ENCODE peak calls at places on chromosome 21, in five cellular contexts. Z is GM23338, B is MM.1S, L is astrocyte, R is mammary epithelial cell. H is an unnamed sample.
A peak's percentile ranks its signal among the peaks of the same experiment; 100 is the strongest.

GRCh38 chr21:43369124-43369523 is 57.8 kb downstream of the SIK1 start:
- DNase-seq in Z (no peak), B (no peak), L (peak; percentile 35), R (peak; percentile 36), H (no peak)

GRCh38 chr21:42567861-42568260 is 54.2 kb downstream of the SLC37A1 start:
- DNase-seq in Z (no peak), B (no peak), L (no peak), R (no peak), H (no peak)

GRCh38 chr21:44527156-44527982 is 12.6 kb downstream of the KRTAP10-1 start:
- DNase-seq in Z (no peak), B (no peak), L (no peak), R (no peak), H (no peak)

GRCh38 chr21:43812139-43812821 is 22.9 kb downstream of the RRP1 start:
- DNase-seq in Z (no peak), B (no peak), L (no peak), R (peak; percentile 82), H (peak; percentile 52)

GRCh38 chr21:32979598-32980268 is 46.0 kb upstream of the OLIG2 start:
- DNase-seq in Z (no peak), B (no peak), L (no peak), R (no peak), H (no peak)

GRCh38 chr21:41045534-41046268 is 122.3 kb upstream of the BACE2 start:
- DNase-seq in Z (peak; percentile 50), B (no peak), L (no peak), R (no peak), H (no peak)

GRCh38 chr21:45589686-45590245 is 47.5 kb upstream of the SLC19A1 start:
- DNase-seq in Z (peak; percentile 60), B (no peak), L (no peak), R (no peak), H (no peak)

GRCh38 chr21:22679207-22679606 is 1681.0 kb downstream of the NCAM2 start:
- DNase-seq in Z (no peak), B (no peak), L (no peak), R (no peak), H (no peak)

GRCh38 chr21:31731112-31731801 is 661 bp downstream of the SCAF4 start:
- DNase-seq in Z (peak; percentile 62), B (peak; percentile 69), L (no peak), R (no peak), H (no peak)
- TF ChIP-seq CTCF in Z (peak; percentile 14), B (peak; percentile 16), L (no peak), R (no peak), H (no peak)

DNA sequence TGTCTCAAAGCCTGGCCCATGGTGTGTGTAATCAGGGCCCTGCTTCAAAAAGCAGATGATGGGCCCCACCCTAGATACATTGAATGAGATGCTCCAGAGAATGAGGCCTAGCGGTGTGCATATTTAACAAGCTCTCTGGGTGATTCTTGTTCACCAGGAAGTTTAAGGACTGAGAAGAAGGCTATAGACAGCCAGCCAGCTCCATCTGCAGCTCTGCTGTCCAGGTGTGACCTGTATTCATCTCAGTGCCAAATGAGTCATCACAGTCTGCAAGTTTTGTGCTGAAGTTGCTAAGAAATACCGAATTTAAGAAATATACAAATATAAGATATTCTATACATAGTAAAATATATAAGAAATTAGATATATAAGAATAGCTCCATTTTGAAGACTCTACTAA is 182.0 kb upstream of the RUNX1 start:
- DNase-seq in Z (no peak), B (peak; percentile 50), L (peak; percentile 48), R (peak; percentile 67), H (no peak)
- H2AFZ ChIP-seq in Z (no peak overlapping the region), B (no peak overlapping the region), L (no peak overlapping the region), R (no peak overlapping the region), H (no peak overlapping the region)

GRCh38 chr21:39715804-39716397 is 29.1 kb upstream of the IGSF5 start:
- DNase-seq in Z (peak; percentile 81), B (peak; percentile 64), L (no peak), R (peak; percentile 16), H (no peak)

GRCh38 chr21:39724944-39725343 is 20.0 kb upstream of the IGSF5 start:
- DNase-seq in Z (no peak), B (no peak), L (no peak), R (no peak), H (no peak)

GRCh38 chr21:39726133-39726532 is 18.9 kb upstream of the IGSF5 start:
- DNase-seq in Z (peak; percentile 10), B (no peak), L (no peak), R (no peak), H (no peak)

GRCh38 chr21:39721885-39722284 is 23.1 kb upstream of the IGSF5 start:
- DNase-seq in Z (no peak), B (no peak), L (no peak), R (no peak), H (no peak)

GRCh38 chr21:39720126-39720778 is 24.7 kb upstream of the IGSF5 start:
- DNase-seq in Z (peak; percentile 6), B (no peak), L (no peak), R (no peak), H (no peak)
- TF ChIP-seq CTCF in Z (peak; percentile 36), B (peak; percentile 13), L (peak; percentile 27), R (no peak), H (no peak)

GRCh38 chr21:25615880-25616279 is 8.6 kb upstream of the MRPL39 start:
- DNase-seq in Z (no peak), B (no peak), L (no peak), R (no peak), H (no peak)

DNA sequence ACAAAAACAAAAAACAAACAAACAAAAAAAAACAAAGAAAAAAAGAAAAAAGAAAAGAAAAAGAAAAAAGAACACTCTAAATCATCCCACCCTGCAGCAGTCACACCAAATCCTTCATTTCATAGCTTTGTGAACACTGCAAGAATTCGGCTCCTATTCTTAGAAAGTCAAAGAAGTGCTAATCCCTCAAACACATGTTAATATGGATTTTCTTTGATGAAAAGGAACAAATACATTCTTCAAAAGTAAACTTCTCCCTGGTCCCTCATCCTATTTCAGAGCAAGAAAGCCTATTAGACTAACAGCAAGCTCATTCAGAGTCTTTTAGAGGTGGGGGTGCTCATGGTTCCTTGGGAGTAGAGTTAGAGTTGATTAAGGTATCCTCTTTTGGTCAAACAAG is 7.2 kb upstream of the MRPL39 start:
- DNase-seq in Z (no peak), B (no peak), L (no peak), R (no peak), H (no peak)
- H2AFZ ChIP-seq in Z (no peak overlapping the region), B (no peak overlapping the region), L (no peak overlapping the region), R (no peak overlapping the region), H (no peak overlapping the region)

GRCh38 chr21:37060296-37060695 is 12.6 kb downstream of the PIGP start:
- DNase-seq in Z (peak; percentile 80), B (no peak), L (peak; percentile 94), R (peak; percentile 90), H (no peak)
- TF ChIP-seq CTCF in Z (no peak), B (no peak), L (peak; percentile 16), R (peak; percentile 7), H (peak; percentile 26)

DNA sequence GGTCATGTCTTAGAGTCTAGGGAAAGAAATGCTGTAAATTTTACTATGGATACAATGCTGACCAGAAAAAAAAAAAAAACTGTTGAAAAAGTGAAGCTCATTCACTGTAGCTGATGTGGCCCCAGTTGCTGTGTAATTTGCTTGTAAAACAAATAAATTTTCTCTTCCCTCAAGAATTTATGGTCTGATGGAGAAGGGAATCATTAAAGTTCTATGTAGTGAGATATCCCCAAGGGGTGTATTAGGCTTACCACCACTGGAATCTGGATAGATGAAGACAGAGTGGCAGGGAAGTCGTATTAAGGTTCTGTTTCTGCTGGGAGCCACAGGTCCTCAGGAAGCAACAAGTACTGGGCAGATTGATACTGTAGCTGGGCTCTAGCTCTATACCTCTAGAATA is 860.0 kb downstream of the LTN1 start:
- DNase-seq in Z (no peak), B (no peak), L (peak; percentile 11), R (no peak), H (no peak)
- H2AFZ ChIP-seq in Z (no peak overlapping the region), B (no peak overlapping the region), L (no peak overlapping the region), R (no peak overlapping the region), H (no peak overlapping the region)

GRCh38 chr21:14863745-14864210 is 201.0 kb downstream of the NRIP1 start:
- DNase-seq in Z (no peak), B (no peak), L (peak; percentile 14), R (no peak), H (no peak)

GRCh38 chr21:14862794-14863720 is 201.7 kb downstream of the NRIP1 start:
- DNase-seq in Z (peak; percentile 58), B (peak; percentile 10), L (no peak), R (no peak), H (no peak)

GRCh38 chr21:14866859-14867560 is 197.8 kb downstream of the NRIP1 start:
- DNase-seq in Z (no peak), B (no peak), L (no peak), R (peak; percentile 68), H (peak; percentile 57)

GRCh38 chr21:14869984-14870840 is 194.6 kb downstream of the NRIP1 start:
- DNase-seq in Z (no peak), B (no peak), L (no peak), R (no peak), H (no peak)

GRCh38 chr21:14864211-14865021 is 200.4 kb downstream of the NRIP1 start:
- DNase-seq in Z (peak; percentile 82), B (peak; percentile 16), L (peak; percentile 68), R (peak; percentile 81), H (no peak)
- TF ChIP-seq CTCF in Z (peak; percentile 85), B (peak; percentile 39), L (peak; percentile 60), R (peak; percentile 61), H (peak; percentile 37)

GRCh38 chr21:28317177-28317950 is 675.3 kb downstream of the LTN1 start:
- DNase-seq in Z (no peak), B (no peak), L (no peak), R (no peak), H (no peak)

GRCh38 chr21:28310711-28311110 is 682.0 kb downstream of the LTN1 start:
- DNase-seq in Z (no peak), B (no peak), L (no peak), R (no peak), H (no peak)

GRCh38 chr21:28309596-28309995 is 683.1 kb downstream of the LTN1 start:
- DNase-seq in Z (no peak), B (no peak), L (no peak), R (no peak), H (no peak)

GRCh38 chr21:28308516-28308915 is 684.2 kb downstream of the LTN1 start:
- DNase-seq in Z (no peak), B (no peak), L (peak; percentile 38), R (peak; percentile 58), H (no peak)

DNA sequence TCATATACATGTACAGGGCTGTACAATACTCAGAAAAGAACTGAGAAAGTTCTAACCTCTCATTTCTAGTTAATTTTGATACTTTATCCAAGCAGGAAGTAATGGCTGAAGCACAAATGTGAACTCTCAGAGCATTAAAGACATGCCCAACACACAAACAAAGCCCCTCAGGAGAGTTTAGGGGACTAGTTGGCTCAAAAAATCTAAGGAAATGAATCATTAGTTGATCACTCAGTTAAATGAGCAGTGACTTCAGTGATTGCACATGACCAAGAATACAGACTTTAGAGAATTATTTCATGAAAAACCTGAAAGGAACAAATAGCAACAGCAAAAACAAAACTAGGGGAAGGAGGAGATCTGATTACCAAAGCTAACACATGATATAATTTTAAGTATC is 680.9 kb downstream of the LTN1 start:
- DNase-seq in Z (no peak), B (no peak), L (no peak), R (no peak), H (no peak)
- H2AFZ ChIP-seq in Z (no peak overlapping the region), B (no peak overlapping the region), L (no peak overlapping the region), R (peak overlapping the region; percentile 8), H (peak overlapping the region; percentile 44)

DNA sequence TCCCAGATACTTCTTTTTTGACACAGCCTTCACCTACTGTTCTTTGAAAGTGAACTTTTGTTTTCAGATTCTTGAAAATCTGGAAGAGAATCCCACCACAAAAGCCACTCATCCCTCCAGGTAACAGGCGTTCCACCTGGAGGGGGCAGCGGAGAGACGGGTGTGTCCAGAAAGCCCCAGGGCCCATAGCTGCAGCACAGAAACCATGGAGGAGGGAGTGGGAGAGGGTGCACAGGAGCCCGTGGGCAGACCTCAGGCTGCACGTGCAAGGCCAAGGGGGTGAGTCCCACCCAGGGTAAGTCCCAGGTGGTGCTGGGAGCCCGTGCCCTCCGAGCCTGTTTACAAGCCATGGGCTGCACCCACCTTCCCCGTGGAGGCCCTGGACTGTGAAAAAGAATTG is 86.5 kb downstream of the PSMG1 start:
- DNase-seq in Z (peak; percentile 76), B (no peak), L (no peak), R (no peak), H (no peak)
- TF ChIP-seq CTCF in Z (peak; percentile 69), B (no peak), L (no peak), R (no peak), H (no peak)